ENCODE peak calls at places on chromosomes 4 and X, in seven cellular contexts. D is A673; B is CD8-positive, alpha-beta T cell; E is SK-N-SH; Z is heart left ventricle; M is body of pancreas; F is right lobe of liver. S is an unnamed sample.

GRCh38 chr4:185656467-185656890 is 121.2 kb upstream of the PDLIM3 start:
- DNase-seq in Z (peak; percentile 71), M (peak; percentile 69), E (no peak), F (no peak), B (no peak), D (peak; percentile 3), S (no peak)

GRCh38 chr4:140952709-140953108 is 180.6 kb downstream of the RNF150 start:
- DNase-seq in D (no peak), M (no peak), F (no peak), E (no peak), B (no peak), Z (no peak), S (no peak)

GRCh38 chr4:78534286-78534955 is 17.1 kb upstream of the ANXA3 start:
- DNase-seq in M (peak; percentile 52), B (no peak), E (no peak), F (no peak), D (no peak), Z (no peak), S (no peak)

GRCh38 chr4:135418353-135418752 is 1216.8 kb upstream of the PABPC4L start:
- DNase-seq in Z (no peak), E (peak; percentile 10), F (no peak), B (no peak), M (no peak), D (peak; percentile 19), S (peak; percentile 45)

GRCh38 chr4:15400911-15401671 is 26.7 kb upstream of the C1QTNF7 start:
- DNase-seq in D (peak; percentile 92), E (peak; percentile 4), M (no peak), B (no peak), F (no peak), Z (peak; percentile 69), S (no peak)

GRCh38 chrX:129945131-129945530 is 37.3 kb upstream of the BCORL1 start:
- DNase-seq in D (no peak), F (no peak), Z (no peak), E (no peak), M (no peak), B (no peak), S (no peak)

GRCh38 chr4:109009909-109010308 is 247.1 kb upstream of the ETNPPL start:
- DNase-seq in E (peak; percentile 20), M (no peak), D (peak; percentile 54), Z (no peak), F (no peak), B (no peak), S (peak; percentile 43)

GRCh38 chr4:1809754-1810502 is 16.8 kb downstream of the FGFR3 start:
- DNase-seq in E (peak; percentile 96), D (peak; percentile 81), M (peak; percentile 75), Z (peak; percentile 66), F (peak; percentile 85), B (peak; percentile 61), S (peak; percentile 86)

GRCh38 chrX:10854594-10854993 is 234.2 kb upstream of the MID1 start:
- DNase-seq in Z (no peak), M (no peak), D (peak; percentile 4), B (no peak), F (no peak), E (no peak), S (no peak)

GRCh38 chrX:48826876-48827653 is 752 bp downstream of the ERAS start:
- DNase-seq in Z (no peak), F (no peak), D (no peak), E (peak; percentile 30), B (no peak), M (no peak), S (no peak)

GRCh38 chrX:6849711-6850415 is 297.6 kb upstream of the STS start:
- DNase-seq in B (no peak), E (no peak), M (no peak), D (no peak), F (no peak), Z (no peak), S (no peak)

GRCh38 chr4:113627321-113627720 is 134.2 kb downstream of the CAMK2D start:
- DNase-seq in D (no peak), B (no peak), E (no peak), M (no peak), F (no peak), Z (no peak), S (no peak)

GRCh38 chrX:40152706-40153334 is 55.1 kb upstream of the BCOR start:
- DNase-seq in F (peak; percentile 82), D (peak; percentile 48), Z (peak; percentile 75), B (no peak), M (peak; percentile 81), E (peak; percentile 76), S (peak; percentile 16)

GRCh38 chrX:18278448-18278847 is 57.8 kb upstream of the BEND2 start:
- DNase-seq in M (no peak), Z (no peak), D (no peak), B (no peak), E (no peak), F (no peak), S (no peak)

DNA sequence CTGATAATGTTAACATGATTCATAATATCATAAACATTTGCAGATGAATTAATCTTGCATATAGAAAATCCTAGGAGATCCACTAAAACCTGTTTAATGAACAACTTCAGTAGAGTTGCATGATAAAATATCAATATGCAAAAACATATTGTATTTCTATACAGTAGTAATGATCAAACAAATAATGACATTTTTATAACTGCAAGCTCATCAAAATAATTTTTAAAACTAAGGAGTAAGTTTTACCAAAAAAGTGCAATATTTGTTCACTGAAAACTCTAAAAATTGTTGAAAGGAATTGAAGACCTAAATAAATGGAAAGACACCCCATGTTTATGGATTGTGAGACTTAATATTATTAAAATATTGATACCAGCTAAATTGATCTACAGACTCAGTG is 15.9 kb upstream of the GPRASP2 start:
- DNase-seq in F (no peak), E (no peak), M (no peak), B (no peak), D (no peak), Z (no peak), S (no peak)
- TF ChIP-seq CTCF in F (no peak), E (no peak), M (no peak), B (no peak), D (no peak), Z (no peak), S (no peak)

DNA sequence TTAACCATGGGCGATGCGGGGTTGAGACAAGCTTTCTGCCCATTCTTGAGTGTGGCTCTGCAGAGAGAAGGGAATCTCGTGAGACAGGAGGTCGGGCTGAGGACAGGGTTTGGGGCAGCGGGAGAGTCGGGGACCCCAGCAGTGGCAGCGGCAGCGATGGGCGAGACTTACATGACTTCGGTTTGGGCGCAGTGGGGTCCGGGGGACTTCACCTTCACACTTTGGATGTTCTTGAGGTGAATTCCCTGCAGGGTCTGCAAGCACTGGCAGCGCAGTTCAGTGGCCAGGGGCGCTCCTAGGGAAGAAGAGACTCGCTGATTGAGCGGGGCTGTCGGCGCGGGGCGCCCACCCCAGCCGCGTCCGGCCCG is 383 bp downstream of the CXCL2 start:
- DNase-seq in E (no peak), M (no peak), F (peak; percentile 53), B (no peak), D (no peak), Z (peak; percentile 38), S (peak; percentile 10)
- H3K4me3 ChIP-seq in E (peak overlapping the region; percentile 68), M (peak overlapping the region; percentile 54), F (peak overlapping the region; percentile 63), B (no peak overlapping the region), D (peak overlapping the region; percentile 53), Z (peak overlapping the region; percentile 78), S (peak overlapping the region; percentile 38)

DNA sequence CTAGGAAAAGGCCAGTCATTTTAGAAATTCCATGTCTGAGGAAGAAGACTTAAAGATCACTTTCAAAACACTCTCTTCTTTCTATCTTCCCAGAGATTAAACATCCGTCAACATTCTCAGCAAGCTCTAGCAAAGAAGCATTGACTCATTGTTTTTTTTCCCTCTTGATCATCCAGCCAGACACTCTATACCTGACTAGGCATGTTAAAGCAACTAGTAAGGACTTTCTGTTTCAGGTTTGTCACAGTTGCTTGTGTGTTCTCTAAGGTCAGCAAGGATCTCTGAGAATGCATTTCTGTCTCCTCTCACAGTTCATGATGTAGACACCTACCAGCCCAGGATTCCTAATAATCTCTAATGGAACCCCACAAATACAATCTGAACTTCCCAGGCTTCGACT is 112.2 kb downstream of the IL13RA2 start:
- DNase-seq in D (no peak), M (no peak), B (no peak), Z (no peak), F (no peak), E (no peak), S (no peak)
- H3K27ac ChIP-seq in D (no peak overlapping the region), M (no peak overlapping the region), B (no peak overlapping the region), Z (no peak overlapping the region), F (no peak overlapping the region), E (no peak overlapping the region), S (no peak overlapping the region)

GRCh38 chr4:112109455-112110425 is 35.5 kb upstream of the FAM241A start:
- DNase-seq in M (peak; percentile 14), E (no peak), F (no peak), B (no peak), D (no peak), Z (no peak), S (no peak)
- TF ChIP-seq CTCF in M (no peak), E (no peak), F (no peak), B (no peak), D (no peak), Z (no peak), S (no peak)

DNA sequence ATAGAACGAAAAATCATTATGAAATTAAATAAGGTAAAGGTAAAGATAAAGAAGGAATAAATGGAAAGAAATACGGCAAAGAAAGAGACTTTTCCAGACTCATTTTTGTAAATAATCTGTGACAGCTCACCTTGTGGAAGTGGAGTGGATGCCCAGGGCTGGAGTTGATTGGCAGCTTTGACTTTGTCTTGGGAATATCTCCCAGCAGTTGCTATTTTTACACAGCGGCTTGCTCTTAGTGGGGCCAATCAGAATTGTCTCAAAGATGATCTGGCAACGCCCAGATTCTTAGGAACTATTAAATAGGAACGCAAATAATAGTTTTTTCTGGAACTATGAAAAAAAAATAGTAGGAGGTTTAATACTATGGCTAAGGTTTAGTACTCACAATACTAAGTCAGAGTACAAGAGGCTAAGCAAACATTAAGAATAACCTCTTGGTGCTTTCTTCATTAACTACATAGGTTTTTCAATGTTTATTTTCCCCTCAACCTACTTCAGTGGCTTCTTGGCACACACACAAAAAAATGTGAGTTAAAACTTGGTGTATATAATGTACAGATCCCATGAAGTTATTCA is 132.8 kb downstream of the TRAM1L1 start:
- DNase-seq in D (no peak), E (no peak), F (no peak), B (no peak), Z (no peak), M (no peak), S (no peak)
- H3K4me3 ChIP-seq in D (no peak overlapping the region), E (no peak overlapping the region), F (no peak overlapping the region), B (no peak overlapping the region), Z (no peak overlapping the region), M (no peak overlapping the region), S (no peak overlapping the region)

S was measured in WERI-Rb-1.